ENCODE peak calls at places on chromosomes 1 and 21, in five cellular contexts. L is Caco-2, V is progenitor cell of endocrine pancreas, Y is GM10248, J is dorsolateral prefrontal cortex. A is an unnamed sample.

GRCh38 chr1:89171067-89171438 is 4.8 kb downstream of the GBP7 start:
- DNase-seq in J (no peak), V (no peak), Y (peak), L (no peak), A (peak)

GRCh38 chr1:218366322-218367052 is 21.4 kb downstream of the TGFB2 start:
- DNase-seq in J (no peak), Y (no peak), L (peak), V (no peak), A (no peak)

GRCh38 chr21:43923391-43923790 is 58.4 kb downstream of the AGPAT3 start:
- DNase-seq in L (no peak), V (no peak), J (peak), Y (no peak), A (no peak)

GRCh38 chr1:10824821-10825540 is 28.5 kb upstream of the CASZ1 start:
- DNase-seq in V (no peak), L (no peak), J (no peak), Y (no peak), A (no peak)

GRCh38 chr1:204077979-204078696 is 5.2 kb downstream of the SOX13 start:
- DNase-seq in V (peak), L (no peak), J (peak), Y (no peak), A (no peak)

GRCh38 chr1:104868794-104869193 is 1119.1 kb downstream of the AMY1C start:
- DNase-seq in L (no peak), J (no peak), Y (no peak), V (no peak), A (no peak)

GRCh38 chr1:230067871-230068814 is 1.1 kb downstream of the GALNT2 start:
- DNase-seq in V (peak), L (no peak), Y (peak), J (no peak), A (peak)

GRCh38 chr1:165678509-165678908 is 19.9 kb downstream of the ALDH9A1 start:
- DNase-seq in J (no peak), L (no peak), Y (no peak), V (no peak), A (no peak)

GRCh38 chr1:107934573-107934972 is 30.4 kb downstream of the VAV3 start:
- DNase-seq in J (no peak), V (no peak), Y (no peak), L (no peak), A (peak)

GRCh38 chr1:1298861-1299685 is 8.7 kb downstream of the ACAP3 start:
- DNase-seq in L (no peak), J (peak), V (no peak), Y (no peak), A (no peak)

GRCh38 chr1:74343191-74343590 is 108.0 kb downstream of the TNNI3K start:
- DNase-seq in V (no peak), L (no peak), J (peak), Y (no peak), A (no peak)

DNA sequence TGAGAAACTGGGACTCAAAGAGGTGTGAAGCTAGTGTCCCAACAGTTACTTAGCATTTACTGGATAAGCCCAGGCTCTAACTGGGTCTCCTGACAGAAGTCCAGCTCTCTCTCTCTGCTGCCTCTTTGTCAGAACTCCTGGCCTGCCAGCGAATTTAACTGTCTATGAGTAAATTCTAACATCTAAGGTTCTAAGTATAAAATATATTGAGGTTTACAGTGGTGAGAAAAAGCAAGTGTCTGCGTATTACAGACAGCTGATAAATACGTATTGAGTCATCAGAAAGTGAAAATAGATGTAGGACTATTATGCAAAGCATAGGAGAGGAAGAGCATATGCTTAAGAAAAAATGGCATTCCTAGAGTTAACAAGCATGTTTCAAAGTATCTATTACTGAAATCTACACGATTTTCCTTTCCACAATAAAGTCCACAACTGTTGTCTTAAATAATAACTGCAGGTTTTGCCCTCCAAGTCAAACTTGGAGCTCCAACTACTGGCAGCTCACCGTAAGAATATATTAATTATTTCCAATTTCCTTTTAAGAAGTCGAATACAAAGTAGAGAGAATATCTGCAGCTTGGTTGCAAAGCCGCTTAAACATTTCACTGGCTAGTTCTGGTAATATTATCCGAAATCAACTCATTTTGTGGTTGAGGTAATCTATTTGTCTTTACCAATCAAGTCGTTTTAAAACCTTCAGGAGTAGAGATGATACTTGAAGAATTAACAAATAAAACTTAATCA is 1.4 kb upstream of the RGS2 start:
- DNase-seq in V (no peak), J (no peak), Y (peak), L (no peak), A (peak)
- TF ChIP-seq CTCF in V (no peak), J (peak), Y (peak), L (no peak), A (no peak)

GRCh38 chr1:68015369-68015768 is 35.1 kb downstream of the DIRAS3 start:
- DNase-seq in J (no peak), L (no peak), Y (no peak), V (no peak), A (no peak)

GRCh38 chr1:68013351-68013750 is 37.1 kb downstream of the DIRAS3 start:
- DNase-seq in V (no peak), L (no peak), J (no peak), Y (no peak), A (no peak)

GRCh38 chr1:68010543-68010942 is 39.9 kb downstream of the DIRAS3 start:
- DNase-seq in L (no peak), J (no peak), Y (no peak), V (no peak), A (no peak)

GRCh38 chr1:68011786-68012375 is 38.5 kb downstream of the DIRAS3 start:
- DNase-seq in L (no peak), Y (no peak), J (no peak), V (no peak), A (no peak)

GRCh38 chr1:68010094-68010493 is 40.3 kb downstream of the DIRAS3 start:
- DNase-seq in J (no peak), L (no peak), V (no peak), Y (no peak), A (no peak)
- TF ChIP-seq CTCF in J (no peak), L (no peak), V (peak), Y (no peak), A (no peak)

DNA sequence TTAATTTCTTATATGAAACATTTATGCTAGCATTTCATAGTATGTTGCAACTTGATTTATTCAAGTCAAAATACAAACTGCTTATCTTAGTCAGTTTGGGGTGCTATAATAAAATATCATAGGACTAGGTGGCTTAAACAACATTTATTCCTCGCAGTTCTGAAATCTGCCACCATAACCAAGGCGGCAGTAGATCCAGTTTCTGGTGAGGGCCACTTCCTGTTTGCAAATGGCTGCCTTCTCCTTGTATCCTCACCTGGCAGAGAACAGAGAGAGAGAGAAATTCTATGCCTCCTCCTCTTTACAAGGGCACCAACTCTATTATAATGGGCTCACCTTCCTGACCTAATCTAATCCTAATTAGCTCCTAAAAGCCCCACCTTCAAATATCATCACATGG is 76.1 kb upstream of the RGS2 start:
- DNase-seq in L (no peak), J (no peak), Y (no peak), V (no peak), A (no peak)
- TF ChIP-seq CTCF in L (no peak), J (no peak), Y (no peak), V (peak), A (no peak)

DNA sequence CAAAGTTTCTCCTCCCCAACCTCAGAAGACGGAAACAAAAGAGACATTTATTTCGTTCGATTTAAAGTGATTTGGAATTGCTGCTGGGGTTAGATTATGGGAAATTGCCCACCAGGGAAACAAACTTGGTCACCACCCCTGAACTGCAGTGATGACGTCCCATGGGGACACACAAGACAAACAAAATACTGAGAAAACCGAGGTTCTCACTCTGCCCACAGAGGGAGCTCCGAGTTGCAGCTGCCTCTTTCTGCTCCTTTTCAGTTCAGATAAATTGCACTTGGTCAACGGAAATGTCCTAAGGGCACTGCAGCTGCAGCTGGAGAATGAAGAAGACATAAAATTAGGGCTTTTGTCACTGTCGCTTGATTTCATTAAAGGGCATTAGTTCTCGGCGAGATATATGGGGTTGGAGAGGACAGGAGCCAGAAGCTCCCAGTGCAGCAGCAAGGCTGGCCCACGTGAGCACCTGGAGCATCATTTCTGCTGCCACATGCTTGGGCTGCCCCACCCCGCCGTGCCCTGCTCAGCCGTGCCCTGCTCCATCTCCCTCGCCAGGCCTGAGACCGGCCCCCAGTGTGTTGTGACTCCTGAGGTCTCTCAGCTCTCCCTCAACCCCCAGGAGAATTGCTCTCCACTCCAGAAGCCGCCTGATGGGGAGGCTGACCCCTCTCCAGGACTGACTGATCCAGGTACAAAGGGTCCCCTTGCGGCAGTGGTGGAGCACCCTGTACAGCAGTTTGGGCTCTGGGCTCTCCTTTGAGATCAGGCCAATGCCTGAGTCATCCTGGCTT is 231.7 kb upstream of the AJAP1 start:
- DNase-seq in J (no peak), L (no peak), Y (no peak), V (no peak), A (no peak)
- TF ChIP-seq CTCF in J (no peak), L (no peak), Y (no peak), V (peak), A (no peak)

GRCh38 chr1:227563319-227564201 is at the start of gene ZNF678:
- DNase-seq in L (peak), J (peak), V (peak), Y (peak), A (peak)
- TF ChIP-seq CTCF in L (no peak), J (no peak), V (no peak), Y (no peak), A (no peak)

GRCh38 chr1:244548558-244549115 is 87.6 kb downstream of the CATSPERE start:
- DNase-seq in Y (no peak), L (no peak), V (no peak), J (no peak), A (no peak)
- TF ChIP-seq CTCF in Y (no peak), L (no peak), V (no peak), J (no peak), A (no peak)

GRCh38 chr1:171142451-171143121 is 42.5 kb upstream of the FMO2 start:
- DNase-seq in V (no peak), J (no peak), Y (no peak), L (no peak), A (no peak)
- TF ChIP-seq CTCF in V (no peak), J (no peak), Y (no peak), L (no peak), A (no peak)

A was measured in GM20000.